ENCODE peak calls at places on chromosomes 13 and 19, in eight cellular contexts. C is right atrium auricular region; K is cardiac muscle cell; A is AG04450; Y is CD8-positive, alpha-beta memory T cell; P is neural progenitor cell; X is RWPE2; W is HL-60. L is an unnamed sample.
A peak's percentile ranks its signal among the peaks of the same experiment; 100 is the strongest.

GRCh38 chr19:45468803-45469131 is 971 bp downstream of the FOSB start:
- DNase-seq in C (no peak), K (no peak), A (no peak), Y (peak; percentile 67), P (no peak), X (no peak), W (no peak), L (no peak)

GRCh38 chr19:18961767-18962423 is 20.9 kb upstream of the HOMER3 start:
- DNase-seq in C (no peak), K (peak; percentile 12), A (no peak), Y (no peak), P (peak; percentile 85), X (no peak), W (no peak), L (no peak)

GRCh38 chr13:103282571-103283450 is 216.6 kb upstream of the SLC10A2 start:
- DNase-seq in C (no peak), K (peak; percentile 64), A (peak; percentile 27), Y (no peak), P (no peak), X (peak; percentile 75), W (no peak), L (peak; percentile 93)

GRCh38 chr13:44765076-44765475 is 188.9 kb upstream of the TSC22D1 start:
- DNase-seq in C (no peak), K (no peak), A (no peak), Y (no peak), P (peak; percentile 82), X (no peak), W (no peak), L (no peak)

GRCh38 chr19:45451181-45451849 is 16.5 kb upstream of the FOSB start:
- DNase-seq in C (no peak), K (no peak), A (no peak), Y (peak; percentile 64), P (no peak), X (no peak), W (no peak), L (peak; percentile 74)

GRCh38 chr19:50633359-50633758 is 6.3 kb downstream of the SYT3 start:
- DNase-seq in C (no peak), K (no peak), A (no peak), Y (no peak), P (no peak), X (no peak), W (no peak), L (no peak)

GRCh38 chr19:10252707-10253106 is 693 bp downstream of the MRPL4 start:
- DNase-seq in C (no peak), K (no peak), A (no peak), Y (no peak), P (no peak), X (no peak), W (no peak), L (no peak)

GRCh38 chr19:10544242-10544752 is 593 bp downstream of the ATG4D start:
- DNase-seq in C (no peak), K (no peak), A (no peak), Y (no peak), P (peak; percentile 35), X (no peak), W (no peak), L (no peak)

GRCh38 chr19:40739871-40740703 is 10.2 kb downstream of the ACTMAP start:
- DNase-seq in C (no peak), K (no peak), A (no peak), Y (no peak), P (no peak), X (no peak), W (no peak), L (no peak)

GRCh38 chr19:16213076-16213475 is 15.4 kb downstream of the AP1M1 start:
- DNase-seq in C (no peak), K (no peak), A (no peak), Y (no peak), P (no peak), X (no peak), W (no peak), L (no peak)

GRCh38 chr19:17824339-17824738 is 3.0 kb upstream of the INSL3 start:
- DNase-seq in C (no peak), K (no peak), A (no peak), Y (no peak), P (no peak), X (no peak), W (no peak), L (no peak)

GRCh38 chr19:45939792-45940514 is 25.4 kb upstream of the NANOS2 start:
- DNase-seq in C (no peak), K (no peak), A (no peak), Y (no peak), P (no peak), X (no peak), W (no peak), L (no peak)

GRCh38 chr19:54677217-54677616 is 14.4 kb downstream of the LILRB4 start:
- DNase-seq in C (no peak), K (no peak), A (no peak), Y (no peak), P (no peak), X (no peak), W (no peak), L (no peak)

GRCh38 chr19:2087621-2088100 is 8.5 kb downstream of the MOB3A start:
- DNase-seq in C (no peak), K (no peak), A (no peak), Y (no peak), P (no peak), X (no peak), W (peak; percentile 85), L (no peak)

GRCh38 chr19:2089001-2089711 is 7.0 kb downstream of the MOB3A start:
- DNase-seq in C (no peak), K (no peak), A (no peak), Y (no peak), P (no peak), X (peak; percentile 94), W (no peak), L (peak; percentile 52)

GRCh38 chr19:2081873-2082810 is 14.0 kb downstream of the MOB3A start:
- DNase-seq in C (no peak), K (no peak), A (no peak), Y (peak; percentile 45), P (no peak), X (no peak), W (peak; percentile 81), L (no peak)

GRCh38 chr19:2083174-2083854 is 12.8 kb downstream of the MOB3A start:
- DNase-seq in C (no peak), K (no peak), A (no peak), Y (peak; percentile 62), P (no peak), X (no peak), W (peak; percentile 59), L (no peak)

DNA sequence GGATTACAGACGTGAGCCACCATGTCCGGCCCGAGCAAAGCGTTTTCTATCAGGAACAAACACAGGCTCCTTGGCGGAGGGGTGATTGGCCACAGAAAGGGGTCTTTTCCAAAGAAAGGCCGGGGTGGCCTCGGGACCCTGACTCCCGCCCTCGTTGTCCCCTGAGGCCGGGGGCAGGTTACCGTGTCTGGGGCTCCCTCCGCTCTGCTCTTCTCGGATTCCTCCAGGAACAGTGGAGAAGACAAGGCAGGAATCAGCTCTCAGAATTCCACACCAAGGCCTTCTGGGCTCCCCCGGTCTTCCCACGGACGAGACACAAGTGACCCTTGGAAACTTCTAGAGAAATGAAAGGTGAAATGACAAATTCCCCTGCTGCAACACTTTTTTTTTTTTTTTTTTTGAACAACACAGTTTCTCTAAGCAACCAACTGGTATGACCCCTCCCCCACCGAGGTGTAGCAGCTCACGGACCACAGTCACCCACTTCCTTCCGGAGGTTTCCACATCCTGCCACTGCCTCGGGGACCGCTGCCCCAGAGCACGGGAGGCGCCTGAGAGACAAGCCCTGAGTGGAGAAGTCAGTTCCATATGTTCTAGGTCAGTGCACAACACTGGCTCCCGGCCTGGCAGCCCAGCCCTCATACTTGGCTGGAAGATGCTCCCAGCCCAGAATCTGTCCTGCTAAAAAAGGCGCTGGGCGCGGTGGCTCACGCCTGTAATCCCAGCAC is 11.0 kb downstream of the MOB3A start:
- DNase-seq in C (peak; percentile 76), K (no peak), A (no peak), Y (peak; percentile 87), P (no peak), X (no peak), W (peak; percentile 98), L (no peak)
- H3K4me3 ChIP-seq in C (no peak overlapping the region), K (no peak overlapping the region), A (no peak overlapping the region), Y (peak overlapping the region; percentile 83), P (no peak overlapping the region), X (no peak overlapping the region), W (peak overlapping the region; percentile 71), L (no peak overlapping the region)

DNA sequence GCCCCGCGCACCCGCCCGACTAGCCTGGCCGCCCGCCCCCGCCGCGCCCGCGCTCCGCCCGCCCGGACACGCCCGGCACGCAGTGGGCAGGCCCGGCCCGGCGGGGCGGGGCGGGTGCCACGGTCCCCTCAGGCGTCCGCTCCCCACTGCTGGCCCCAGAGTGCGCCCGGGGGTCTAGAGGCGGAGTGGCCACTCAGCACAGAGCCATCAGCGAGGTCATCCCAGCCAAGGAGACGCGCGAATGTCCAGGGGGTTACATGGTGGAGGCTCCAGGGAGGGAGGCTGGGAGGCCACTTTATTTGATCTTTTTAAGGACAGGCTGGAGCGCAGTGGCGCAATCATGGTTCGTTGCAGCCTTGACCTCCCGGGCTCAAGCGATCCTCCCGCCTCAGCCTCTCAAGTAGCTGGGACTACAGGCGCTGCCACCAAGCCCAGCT is 236 bp upstream of the TINCR start:
- DNase-seq in C (no peak), K (no peak), A (no peak), Y (no peak), P (no peak), X (no peak), W (no peak), L (no peak)
- H3K4me3 ChIP-seq in C (no peak overlapping the region), K (peak overlapping the region; percentile 21), A (no peak overlapping the region), Y (no peak overlapping the region), P (peak overlapping the region; percentile 46), X (peak overlapping the region; percentile 17), W (no peak overlapping the region), L (no peak overlapping the region)

DNA sequence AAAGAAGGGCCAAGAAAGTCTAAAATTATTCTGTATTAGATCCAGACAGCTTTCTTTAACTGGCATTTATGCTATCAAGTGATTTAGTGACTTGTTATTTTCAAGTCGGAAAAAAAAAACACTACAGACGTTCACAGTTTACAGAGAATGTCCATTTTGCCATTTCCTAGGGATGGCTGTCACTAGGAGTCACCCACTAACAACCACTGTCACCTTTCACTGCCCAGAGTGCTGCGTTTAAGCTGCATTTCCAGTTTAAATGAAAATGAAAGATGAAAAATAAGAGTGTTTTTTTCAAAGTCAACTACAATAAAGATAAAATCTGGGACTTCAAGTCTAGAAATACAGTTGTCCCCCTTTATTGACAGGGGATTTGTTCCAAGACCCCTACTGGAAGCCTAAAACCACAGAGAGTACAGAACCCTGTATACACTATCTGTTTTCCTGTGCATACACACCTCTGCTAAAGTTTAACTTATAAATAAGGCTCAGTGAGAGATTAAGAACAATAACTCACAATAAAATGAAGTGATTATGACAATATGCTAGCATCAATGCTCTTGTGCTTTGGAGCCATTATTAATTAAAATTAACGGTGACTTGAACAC is 112.5 kb downstream of the SACS start:
- DNase-seq in C (no peak), K (no peak), A (no peak), Y (no peak), P (no peak), X (no peak), W (no peak), L (no peak)
- H3K4me3 ChIP-seq in C (no peak overlapping the region), K (no peak overlapping the region), A (peak overlapping the region; percentile 50), Y (peak overlapping the region; percentile 53), P (no peak overlapping the region), X (no peak overlapping the region), W (no peak overlapping the region), L (no peak overlapping the region)

DNA sequence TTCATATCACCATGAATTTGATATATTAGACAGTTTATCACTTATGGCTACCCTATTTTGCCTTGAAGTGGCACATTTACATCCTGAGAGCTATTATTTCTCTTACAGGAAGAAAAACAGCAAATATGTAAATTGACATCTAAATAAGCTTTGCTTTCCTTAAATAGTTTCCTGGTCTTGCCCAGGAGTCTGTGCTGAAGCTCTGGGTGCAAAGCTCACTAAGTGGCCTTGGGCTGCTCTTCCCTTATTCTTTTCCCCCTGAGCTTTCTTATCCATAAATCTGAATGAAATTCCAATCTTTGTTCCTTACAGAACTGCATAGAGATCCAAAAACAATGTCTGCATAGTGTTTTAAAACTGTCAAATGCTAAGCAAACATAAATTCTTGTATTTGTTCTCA is 56.3 kb downstream of the TNFSF13B start:
- DNase-seq in C (no peak), K (no peak), A (no peak), Y (no peak), P (no peak), X (no peak), W (no peak), L (no peak)
- H3K4me3 ChIP-seq in C (no peak overlapping the region), K (no peak overlapping the region), A (no peak overlapping the region), Y (no peak overlapping the region), P (no peak overlapping the region), X (no peak overlapping the region), W (no peak overlapping the region), L (no peak overlapping the region)